ENCODE peak calls at places on chromosomes 11 and 22, in six cellular contexts. B is AG04450, A is fibroblast of the aortic adventitia, M is psoas muscle, J is suprapubic skin, I is Peyer's patch. W is an unnamed sample.

GRCh38 chr11:97092823-97093222 is 703.0 kb downstream of the JRKL start:
- DNase-seq in B (no peak), A (no peak), M (no peak), J (no peak), I (no peak), W (no peak)

GRCh38 chr11:71432761-71433647 is 15.2 kb downstream of the DHCR7 start:
- DNase-seq in B (no peak), A (no peak), M (no peak), J (peak; percentile 59), I (no peak), W (no peak)

GRCh38 chr11:78310500-78310909 is 107.1 kb downstream of the GAB2 start:
- DNase-seq in B (no peak), A (peak; percentile 66), M (peak; percentile 49), J (no peak), I (peak; percentile 54), W (no peak)

GRCh38 chr22:17205432-17205831 is 13.8 kb downstream of the ADA2 start:
- DNase-seq in B (no peak), A (no peak), M (no peak), J (no peak), I (no peak), W (no peak)

GRCh38 chr11:127345819-127346459 is 345.4 kb upstream of the KIRREL3 start:
- DNase-seq in B (no peak), A (peak; percentile 18), M (no peak), J (no peak), I (no peak), W (no peak)

GRCh38 chr11:30823119-30823518 is 237.0 kb upstream of the MPPED2 start:
- DNase-seq in B (no peak), A (no peak), M (no peak), J (no peak), I (no peak), W (no peak)

GRCh38 chr11:57359396-57359795 is 21.2 kb downstream of the P2RX3 start:
- DNase-seq in B (no peak), A (no peak), M (no peak), J (no peak), I (no peak), W (no peak)

GRCh38 chr11:12611352-12611751 is 62.9 kb upstream of the TEAD1 start:
- DNase-seq in B (no peak), A (no peak), M (no peak), J (no peak), I (no peak), W (no peak)

GRCh38 chr11:41246399-41246745 is 213.1 kb downstream of the LRRC4C start:
- DNase-seq in B (no peak), A (no peak), M (peak; percentile 5), J (no peak), I (no peak), W (no peak)

GRCh38 chr22:48889887-48890692 is 937.6 kb downstream of the BRD1 start:
- DNase-seq in B (no peak), A (no peak), M (no peak), J (peak; percentile 44), I (no peak), W (no peak)

GRCh38 chr11:325796-326591 is 5.3 kb upstream of the IFITM3 start:
- DNase-seq in B (no peak), A (no peak), M (no peak), J (no peak), I (no peak), W (no peak)

GRCh38 chr11:131852757-131853156 is 482.3 kb downstream of the NTM start:
- DNase-seq in B (no peak), A (no peak), M (no peak), J (no peak), I (no peak), W (no peak)

GRCh38 chr11:108224908-108225786 is 2.3 kb downstream of the ATM start:
- DNase-seq in B (no peak), A (no peak), M (no peak), J (no peak), I (peak; percentile 49), W (peak; percentile 73)

GRCh38 chr22:26669060-26669481 is 11.7 kb downstream of the MIAT start:
- DNase-seq in B (no peak), A (no peak), M (no peak), J (no peak), I (no peak), W (no peak)

GRCh38 chr11:128620306-128621175 is 33.2 kb upstream of the ETS1 start:
- DNase-seq in B (no peak), A (no peak), M (no peak), J (no peak), I (no peak), W (no peak)

GRCh38 chr11:85665756-85666155 is 827 bp upstream of the CREBZF start:
- DNase-seq in B (no peak), A (no peak), M (no peak), J (no peak), I (no peak), W (no peak)
- H3K4me3 ChIP-seq in B (no peak overlapping the region), A (no peak overlapping the region), M (peak overlapping the region; percentile 94), J (no peak overlapping the region), I (no peak overlapping the region), W (no peak overlapping the region)

GRCh38 chr11:7893792-7894191 is 37.3 kb downstream of the OR10A6 start:
- DNase-seq in B (no peak), A (no peak), M (no peak), J (no peak), I (no peak), W (no peak)

GRCh38 chr11:7894251-7894650 is 36.8 kb downstream of the OR10A6 start:
- DNase-seq in B (no peak), A (no peak), M (no peak), J (no peak), I (no peak), W (no peak)

GRCh38 chr11:7890417-7891179 is 40.5 kb downstream of the OR10A6 start:
- DNase-seq in B (no peak), A (peak; percentile 37), M (no peak), J (no peak), I (no peak), W (no peak)

GRCh38 chr11:7892751-7893356 is 38.2 kb downstream of the OR10A6 start:
- DNase-seq in B (peak; percentile 50), A (peak; percentile 83), M (no peak), J (no peak), I (no peak), W (peak; percentile 35)

DNA sequence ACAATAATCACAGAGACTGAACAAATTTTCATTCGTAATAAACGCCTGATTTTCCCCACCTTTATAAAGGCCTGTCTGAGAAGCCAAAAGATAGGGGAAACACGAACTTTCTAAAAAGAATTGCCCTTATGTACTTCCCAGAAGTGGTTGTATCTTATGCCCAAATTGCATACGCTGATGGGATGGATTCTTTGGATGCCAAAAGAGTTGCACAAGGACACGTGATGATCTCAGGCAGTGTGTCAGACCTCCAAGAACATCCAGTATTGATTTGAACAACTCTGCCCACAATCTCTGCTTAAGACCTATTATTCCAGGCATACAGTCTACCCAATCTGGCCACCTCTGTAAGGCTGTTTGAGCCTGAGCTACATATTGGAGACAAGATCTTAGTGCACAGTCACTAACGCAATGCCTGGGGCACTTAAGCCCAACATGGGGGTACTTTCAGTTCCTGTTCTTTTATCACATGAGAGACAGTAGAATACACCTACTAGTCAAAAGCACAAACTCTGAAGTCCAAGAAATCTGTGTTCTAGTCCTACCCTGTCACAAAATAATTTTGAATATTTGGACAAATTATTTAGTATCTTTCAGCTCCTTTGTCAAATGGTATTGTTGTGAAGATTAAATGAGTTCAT is 38.9 kb downstream of the OR10A6 start:
- DNase-seq in B (peak; percentile 63), A (peak; percentile 86), M (no peak), J (no peak), I (no peak), W (no peak)
- H3K4me3 ChIP-seq in B (no peak overlapping the region), A (no peak overlapping the region), M (no peak overlapping the region), J (no peak overlapping the region), I (no peak overlapping the region), W (no peak overlapping the region)

GRCh38 chr11:133228406-133229330 is 303.6 kb downstream of the OPCML start:
- DNase-seq in B (no peak), A (no peak), M (peak; percentile 14), J (no peak), I (no peak), W (no peak)
- H3K4me3 ChIP-seq in B (no peak overlapping the region), A (no peak overlapping the region), M (peak overlapping the region; percentile 45), J (peak overlapping the region; percentile 14), I (no peak overlapping the region), W (no peak overlapping the region)

DNA sequence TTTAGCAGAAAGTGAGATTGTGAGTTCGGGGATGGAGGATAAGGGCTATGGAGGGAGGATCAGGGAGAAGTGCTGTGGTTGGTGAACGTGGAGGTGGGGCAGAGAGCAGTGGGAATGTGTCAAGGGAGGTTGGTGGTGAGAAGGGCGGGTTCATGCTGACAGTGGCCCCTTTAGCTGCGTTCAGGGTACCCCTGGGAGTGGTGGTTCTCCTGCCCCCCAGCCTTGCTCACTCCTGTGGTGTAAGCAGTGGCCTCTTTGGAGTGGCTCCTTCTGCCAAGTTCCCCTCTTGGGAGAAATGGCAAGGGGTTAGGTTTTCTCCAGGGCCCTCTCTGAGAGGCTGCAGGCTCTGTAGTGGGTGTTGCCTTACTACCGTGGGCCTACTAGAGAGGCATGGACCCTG is 16.1 kb upstream of the NECTIN1 start:
- DNase-seq in B (no peak), A (no peak), M (no peak), J (no peak), I (no peak), W (no peak)
- H3K4me3 ChIP-seq in B (no peak overlapping the region), A (no peak overlapping the region), M (no peak overlapping the region), J (no peak overlapping the region), I (no peak overlapping the region), W (no peak overlapping the region)

GRCh38 chr11:34413263-34413662 is 25.5 kb upstream of the CAT start:
- DNase-seq in B (no peak), A (no peak), M (no peak), J (no peak), I (no peak), W (no peak)
- H3K4me3 ChIP-seq in B (no peak overlapping the region), A (no peak overlapping the region), M (no peak overlapping the region), J (no peak overlapping the region), I (no peak overlapping the region), W (no peak overlapping the region)

DNA sequence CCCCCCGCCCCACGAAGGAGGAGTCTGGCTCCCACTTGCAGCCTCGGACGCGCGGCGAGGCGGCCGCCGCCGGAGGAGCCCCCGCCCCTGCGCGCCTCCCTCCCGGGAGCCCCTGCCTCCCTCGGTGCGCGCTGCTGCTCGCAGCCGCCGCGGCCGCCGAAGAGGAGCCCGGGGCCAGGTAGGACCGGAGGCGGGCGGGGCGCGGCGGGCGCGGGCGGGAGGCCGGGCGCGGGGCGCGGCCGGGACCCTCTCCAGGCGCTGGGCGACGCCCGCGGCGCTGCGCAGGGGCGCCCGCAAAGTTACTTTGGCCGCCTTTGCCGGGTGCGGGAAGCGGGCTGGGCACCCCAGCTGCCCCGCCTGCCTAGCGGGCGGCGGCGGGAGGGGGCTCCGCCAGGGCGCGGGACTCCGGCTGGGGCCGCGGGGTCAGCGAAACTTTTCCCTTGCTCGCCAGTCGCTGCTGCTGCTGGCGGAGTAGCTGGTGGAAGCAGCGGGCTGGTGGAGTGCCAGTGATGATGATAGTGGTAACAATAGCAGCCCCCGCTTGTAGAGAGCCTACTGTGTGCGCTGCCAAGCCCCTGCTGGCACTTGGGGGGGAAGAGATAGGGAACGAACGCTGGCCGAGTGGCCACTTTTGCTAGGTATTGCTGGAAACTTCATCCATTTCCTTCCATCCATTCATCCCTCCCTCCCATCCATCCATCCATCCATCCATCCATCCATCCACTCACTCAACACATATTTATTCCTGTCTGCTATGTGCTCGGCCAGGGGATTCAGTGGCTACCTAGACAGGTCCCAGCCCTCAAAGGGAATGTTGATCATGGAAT is at the start of gene MPPED1:
- DNase-seq in B (no peak), A (no peak), M (no peak), J (no peak), I (no peak), W (no peak)
- H3K4me3 ChIP-seq in B (no peak within 1 kb of the TSS), A (no peak within 1 kb of the TSS), M (no peak within 1 kb of the TSS), J (peak within 1 kb of the TSS; percentile 34), I (no peak within 1 kb of the TSS), W (no peak within 1 kb of the TSS)